ENCODE peak calls at places on chromosome 19, in four cellular contexts. One of them, this sample, is unnamed.

GRCh38 chr19:3098515-3099346 is 4.6 kb downstream of the GNA11 start:
- DNase-seq in IMR-90: peak; percentile 23
- DNase-seq in neuronal stem cell: no peak
- DNase-seq in mesenchymal stem cell: peak; percentile 60
- DNase-seq in this sample: no peak

GRCh38 chr19:8530061-8530679 is 16.2 kb upstream of the ZNF414 start:
- DNase-seq in neuronal stem cell: no peak
- DNase-seq in IMR-90: no peak
- DNase-seq in mesenchymal stem cell: no peak
- DNase-seq in this sample: no peak

GRCh38 chr19:42634409-42635232 is 39.9 kb upstream of the CEACAM8 start:
- DNase-seq in neuronal stem cell: no peak
- DNase-seq in mesenchymal stem cell: no peak
- DNase-seq in IMR-90: peak; percentile 20
- DNase-seq in this sample: peak; percentile 27

GRCh38 chr19:39308531-39309304 is 11.9 kb downstream of the LRFN1 start:
- DNase-seq in IMR-90: no peak
- DNase-seq in neuronal stem cell: no peak
- DNase-seq in mesenchymal stem cell: no peak
- DNase-seq in this sample: no peak

GRCh38 chr19:48244289-48244688 is 11.4 kb downstream of the CARD8 start:
- DNase-seq in neuronal stem cell: no peak
- DNase-seq in mesenchymal stem cell: no peak
- DNase-seq in IMR-90: no peak
- DNase-seq in this sample: no peak

GRCh38 chr19:24053601-24054000 is 33.4 kb upstream of the ZNF254 start:
- DNase-seq in mesenchymal stem cell: no peak
- DNase-seq in neuronal stem cell: no peak
- DNase-seq in IMR-90: no peak
- DNase-seq in this sample: no peak

GRCh38 chr19:5436101-5436947 is 18.9 kb upstream of the ZNRF4 start:
- DNase-seq in neuronal stem cell: peak; percentile 89
- DNase-seq in mesenchymal stem cell: peak; percentile 33
- DNase-seq in IMR-90: peak; percentile 73
- DNase-seq in this sample: no peak

GRCh38 chr19:32896516-32897214 is 27.1 kb upstream of the SLC7A9 start:
- DNase-seq in IMR-90: peak; percentile 39
- DNase-seq in mesenchymal stem cell: no peak
- DNase-seq in neuronal stem cell: no peak
- DNase-seq in this sample: no peak

GRCh38 chr19:55777528-55777927 is 8.6 kb downstream of the RFPL4AL1 start:
- DNase-seq in neuronal stem cell: no peak
- DNase-seq in mesenchymal stem cell: no peak
- DNase-seq in IMR-90: no peak
- DNase-seq in this sample: no peak

GRCh38 chr19:44686896-44687295 is 12.1 kb upstream of the CEACAM16 start:
- DNase-seq in IMR-90: no peak
- DNase-seq in neuronal stem cell: no peak
- DNase-seq in mesenchymal stem cell: no peak
- DNase-seq in this sample: no peak

GRCh38 chr19:17390665-17391370 is 3.2 kb downstream of the CCDC194 start:
- DNase-seq in mesenchymal stem cell: peak; percentile 93
- DNase-seq in neuronal stem cell: peak; percentile 90
- DNase-seq in IMR-90: peak; percentile 87
- DNase-seq in this sample: peak; percentile 91

GRCh38 chr19:56312787-56313343 is 1.8 kb downstream of the ZSCAN5A start:
- DNase-seq in neuronal stem cell: no peak
- DNase-seq in mesenchymal stem cell: peak; percentile 12
- DNase-seq in IMR-90: no peak
- DNase-seq in this sample: no peak

GRCh38 chr19:3338541-3339181 is 27.7 kb upstream of the NFIC start:
- DNase-seq in mesenchymal stem cell: peak; percentile 41
- DNase-seq in neuronal stem cell: no peak
- DNase-seq in IMR-90: no peak
- DNase-seq in this sample: no peak

GRCh38 chr19:6587093-6587820 is 3.7 kb downstream of the CD70 start:
- DNase-seq in mesenchymal stem cell: no peak
- DNase-seq in neuronal stem cell: no peak
- DNase-seq in IMR-90: no peak
- DNase-seq in this sample: no peak

GRCh38 chr19:17125728-17126677 is 50.4 kb downstream of the MYO9B start:
- DNase-seq in IMR-90: peak; percentile 25
- DNase-seq in neuronal stem cell: no peak
- DNase-seq in mesenchymal stem cell: peak; percentile 33
- DNase-seq in this sample: peak; percentile 76

GRCh38 chr19:42697884-42698283 is 42.4 kb downstream of the PSG3 start:
- DNase-seq in neuronal stem cell: no peak
- DNase-seq in IMR-90: no peak
- DNase-seq in mesenchymal stem cell: no peak
- DNase-seq in this sample: no peak

GRCh38 chr19:29672933-29673336 is 7.7 kb downstream of the PLEKHF1 start:
- DNase-seq in mesenchymal stem cell: no peak
- DNase-seq in neuronal stem cell: no peak
- DNase-seq in IMR-90: no peak
- DNase-seq in this sample: no peak

GRCh38 chr19:38019427-38019724 is 112.4 kb downstream of the SIPA1L3 start:
- DNase-seq in mesenchymal stem cell: no peak
- DNase-seq in neuronal stem cell: no peak
- DNase-seq in IMR-90: no peak
- DNase-seq in this sample: no peak

GRCh38 chr19:15589760-15590451 is 25.1 kb upstream of the CYP4F8 start:
- DNase-seq in neuronal stem cell: no peak
- DNase-seq in mesenchymal stem cell: no peak
- DNase-seq in IMR-90: no peak
- DNase-seq in this sample: no peak

GRCh38 chr19:15584095-15584494 is 30.9 kb upstream of the CYP4F8 start:
- DNase-seq in mesenchymal stem cell: no peak
- DNase-seq in neuronal stem cell: no peak
- DNase-seq in IMR-90: no peak
- DNase-seq in this sample: no peak

GRCh38 chr19:15587663-15588062 is 27.4 kb upstream of the CYP4F8 start:
- DNase-seq in neuronal stem cell: no peak
- DNase-seq in IMR-90: no peak
- DNase-seq in mesenchymal stem cell: no peak
- DNase-seq in this sample: no peak

GRCh38 chr19:15583346-15583745 is 31.7 kb upstream of the CYP4F8 start:
- DNase-seq in IMR-90: no peak
- DNase-seq in neuronal stem cell: no peak
- DNase-seq in mesenchymal stem cell: no peak
- DNase-seq in this sample: no peak

DNA sequence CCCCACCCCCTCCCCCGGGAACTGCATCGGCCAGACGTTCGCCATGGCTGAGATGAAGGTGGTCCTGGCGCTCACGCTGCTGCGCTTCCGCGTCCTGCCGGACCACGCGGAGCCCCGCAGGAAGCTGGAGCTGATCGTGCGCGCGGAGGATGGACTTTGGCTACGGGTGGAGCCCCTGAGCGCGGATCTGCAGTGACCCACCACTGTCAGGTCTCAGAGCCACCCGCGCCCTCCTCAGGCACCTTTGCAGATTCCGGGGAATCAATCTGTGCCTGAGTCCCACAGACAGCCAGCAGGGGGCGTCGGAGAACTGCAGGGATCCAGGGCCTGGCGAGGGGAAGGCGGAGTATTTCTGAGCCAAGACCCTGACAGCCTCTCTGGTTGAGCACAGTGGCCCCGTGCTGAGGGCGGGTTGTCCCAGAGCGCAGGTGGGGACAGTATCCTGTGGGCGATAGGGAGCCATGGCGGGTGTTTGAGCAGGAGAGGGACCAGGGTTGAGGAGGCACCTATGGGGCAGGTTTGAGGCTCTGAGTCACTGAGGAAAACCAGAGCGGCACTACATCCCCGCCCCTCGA is 30.4 kb upstream of the CYP4F8 start:
- DNase-seq in IMR-90: peak; percentile 28
- DNase-seq in neuronal stem cell: peak; percentile 37
- DNase-seq in mesenchymal stem cell: no peak
- DNase-seq in this sample: peak; percentile 81
- H3K9ac ChIP-seq in IMR-90: no peak overlapping the region
- H3K9ac ChIP-seq in neuronal stem cell: peak overlapping the region; percentile 6
- H3K9ac ChIP-seq in mesenchymal stem cell: no peak overlapping the region
- H3K9ac ChIP-seq in this sample: no peak overlapping the region

DNA sequence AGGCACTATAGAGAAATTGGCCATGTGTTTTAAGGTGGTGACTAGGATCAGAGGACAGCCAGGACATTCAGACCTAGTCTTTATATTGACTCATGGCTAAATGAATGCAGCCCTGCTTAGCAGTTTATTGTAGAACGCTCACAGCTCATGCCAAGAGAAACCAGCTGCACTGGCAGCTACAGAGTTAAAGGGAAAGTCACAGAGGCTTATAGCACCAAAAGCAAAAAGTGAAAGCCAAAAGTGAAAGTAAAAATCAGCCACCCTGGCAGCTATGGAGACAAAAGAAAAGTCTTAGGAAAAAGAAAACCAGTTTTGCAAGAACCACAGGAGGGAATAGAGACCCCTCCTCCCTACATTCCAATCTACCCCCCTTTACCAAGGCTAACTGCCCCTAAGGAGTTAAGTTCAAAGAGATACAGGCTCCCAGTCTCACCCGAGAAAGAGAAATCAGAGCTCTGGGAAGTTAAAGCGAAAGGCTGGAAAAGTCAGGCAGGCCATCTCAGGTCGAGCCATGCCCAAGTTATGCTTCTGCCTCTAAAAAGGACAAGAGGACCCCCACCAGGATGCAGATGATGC is 99.0 kb downstream of the ZNF429 start:
- DNase-seq in IMR-90: peak; percentile 21
- DNase-seq in mesenchymal stem cell: peak; percentile 32
- DNase-seq in neuronal stem cell: no peak
- DNase-seq in this sample: peak; percentile 55
- H4K8ac ChIP-seq in IMR-90: no peak overlapping the region
- H4K8ac ChIP-seq in mesenchymal stem cell: peak overlapping the region; percentile 72
- H4K8ac ChIP-seq in neuronal stem cell: no peak overlapping the region
- H4K8ac ChIP-seq in this sample: no peak overlapping the region

GRCh38 chr19:531753-532571 is at the start of gene CDC34:
- DNase-seq in neuronal stem cell: no peak
- DNase-seq in mesenchymal stem cell: no peak
- DNase-seq in IMR-90: no peak
- DNase-seq in this sample: no peak
- H4K91ac ChIP-seq in neuronal stem cell: peak within 1 kb of the TSS; percentile 72
- H4K91ac ChIP-seq in mesenchymal stem cell: peak within 1 kb of the TSS; percentile 95
- H4K91ac ChIP-seq in IMR-90: peak within 1 kb of the TSS; percentile 79
- H4K91ac ChIP-seq in this sample: peak within 1 kb of the TSS; percentile 85

DNA sequence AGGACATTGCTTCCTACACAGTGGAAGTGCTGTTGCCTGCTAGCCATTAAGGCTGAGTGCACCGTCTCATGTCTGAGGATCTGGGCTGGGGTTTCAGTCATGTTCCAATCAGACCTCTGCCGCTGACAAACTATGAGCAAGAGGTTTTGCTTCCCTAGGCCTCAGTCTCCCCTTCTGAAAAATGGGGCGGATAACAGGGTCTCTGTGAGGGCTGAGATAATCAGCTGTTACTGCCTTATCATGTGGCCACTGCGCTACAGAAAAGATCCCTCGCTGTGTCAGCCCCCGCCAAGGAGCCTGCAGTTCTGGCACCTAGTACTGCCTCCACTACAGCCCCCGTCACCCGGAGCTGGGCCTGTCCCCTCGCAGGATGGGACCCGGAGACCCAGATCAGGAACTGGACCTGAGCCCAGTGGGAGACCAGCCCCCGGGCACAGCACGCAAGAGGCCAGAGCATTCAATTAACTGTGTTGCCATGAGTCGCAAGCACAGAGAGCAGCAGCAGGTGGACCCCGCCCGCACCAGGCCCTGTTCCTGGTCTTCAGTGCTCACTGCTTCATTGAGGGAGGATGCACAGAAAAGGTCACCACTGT is 3.0 kb upstream of the PNKP start:
- DNase-seq in mesenchymal stem cell: no peak
- DNase-seq in neuronal stem cell: no peak
- DNase-seq in IMR-90: no peak
- DNase-seq in this sample: no peak
- H3K9ac ChIP-seq in mesenchymal stem cell: peak overlapping the region; percentile 80
- H3K9ac ChIP-seq in neuronal stem cell: peak overlapping the region; percentile 96
- H3K9ac ChIP-seq in IMR-90: peak overlapping the region; percentile 66
- H3K9ac ChIP-seq in this sample: peak overlapping the region; percentile 11

DNA sequence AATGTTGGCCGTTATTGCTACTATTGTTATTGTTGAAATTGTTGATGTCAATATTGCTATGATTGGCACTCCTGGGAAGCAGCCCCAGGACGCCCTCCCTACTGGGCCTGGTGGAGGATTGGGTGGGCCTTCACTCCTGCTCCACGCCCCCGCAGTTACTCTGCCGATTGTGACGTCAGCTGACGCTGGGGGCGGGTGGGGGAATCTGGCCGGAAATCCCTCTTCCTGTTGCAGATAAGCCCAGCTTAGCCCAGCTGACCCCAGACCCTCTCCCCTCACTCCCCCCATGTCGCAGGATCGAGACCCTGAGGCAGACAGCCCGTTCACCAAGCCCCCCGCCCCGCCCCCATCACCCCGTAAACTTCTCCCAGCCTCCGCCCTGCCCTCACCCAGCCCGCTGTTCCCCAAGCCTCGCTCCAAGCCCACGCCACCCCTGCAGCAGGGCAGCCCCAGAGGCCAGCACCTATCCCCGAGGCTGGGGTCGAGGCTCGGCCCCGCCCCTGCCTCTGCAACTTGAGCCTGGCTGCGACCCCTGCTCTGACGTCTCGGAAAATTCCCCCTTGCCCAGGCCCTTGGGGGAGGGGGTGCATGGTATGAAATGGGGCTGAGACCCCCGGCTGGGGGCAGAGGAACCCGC is at the start of gene ETV2:
- DNase-seq in mesenchymal stem cell: peak; percentile 35
- DNase-seq in IMR-90: peak; percentile 42
- DNase-seq in neuronal stem cell: no peak
- DNase-seq in this sample: no peak
- H4K8ac ChIP-seq in mesenchymal stem cell: peak within 1 kb of the TSS; percentile 88
- H4K8ac ChIP-seq in IMR-90: peak within 1 kb of the TSS; percentile 23
- H4K8ac ChIP-seq in neuronal stem cell: peak within 1 kb of the TSS; percentile 27
- H4K8ac ChIP-seq in this sample: peak within 1 kb of the TSS; percentile 50

GRCh38 chr19:13982773-13983172 is 23.3 kb downstream of the RFX1 start:
- DNase-seq in IMR-90: no peak
- DNase-seq in neuronal stem cell: no peak
- DNase-seq in mesenchymal stem cell: no peak
- DNase-seq in this sample: no peak
- H4K91ac ChIP-seq in IMR-90: no peak overlapping the region
- H4K91ac ChIP-seq in neuronal stem cell: no peak overlapping the region
- H4K91ac ChIP-seq in mesenchymal stem cell: no peak overlapping the region
- H4K91ac ChIP-seq in this sample: no peak overlapping the region

DNA sequence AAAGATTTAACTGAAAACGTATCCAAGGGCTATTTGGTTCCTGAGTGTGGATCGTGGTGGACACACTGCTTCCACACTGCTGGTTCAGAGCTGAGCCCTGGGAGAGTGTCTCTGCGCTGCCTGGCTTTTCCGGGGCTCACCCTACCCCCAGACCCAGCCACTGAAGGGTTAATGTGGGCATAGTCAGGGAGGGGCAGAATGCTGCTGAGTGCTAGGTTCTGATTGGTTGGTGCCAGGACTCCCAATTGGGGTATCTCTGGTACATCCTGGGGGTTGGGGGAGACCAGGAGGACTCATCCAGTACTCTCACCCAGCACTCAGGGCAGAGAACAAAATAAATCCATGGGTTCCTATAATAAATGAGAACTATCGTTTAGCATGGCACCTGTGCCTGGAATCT is 142.3 kb downstream of the CACNA1A start:
- DNase-seq in neuronal stem cell: no peak
- DNase-seq in IMR-90: no peak
- DNase-seq in mesenchymal stem cell: no peak
- DNase-seq in this sample: no peak
- H3K9ac ChIP-seq in neuronal stem cell: no peak overlapping the region
- H3K9ac ChIP-seq in IMR-90: no peak overlapping the region
- H3K9ac ChIP-seq in mesenchymal stem cell: no peak overlapping the region
- H3K9ac ChIP-seq in this sample: no peak overlapping the region

This sample was measured in trophoblast cell.